ENCODE peak calls at places on chromosomes 5 and 9, in eight cellular contexts. M, E, K, G, B, R, X and T are unnamed samples.

GRCh38 chr5:160628295-160629006 is 206.8 kb downstream of the PTTG1 start:
- DNase-seq in M (no peak), E (no peak), K (no peak), G (no peak), B (no peak), R (no peak), X (no peak), T (no peak)

GRCh38 chr5:151255621-151256286 is 2.8 kb downstream of the GM2A start:
- DNase-seq in M (no peak), E (no peak), K (no peak), G (no peak), B (no peak), R (no peak), X (no peak), T (no peak)

GRCh38 chr5:68652507-68652906 is 437.0 kb downstream of the PIK3R1 start:
- DNase-seq in M (no peak), E (no peak), K (no peak), G (peak), B (no peak), R (no peak), X (no peak), T (no peak)

GRCh38 chr5:124810420-124810819 is 64.0 kb upstream of the ZNF608 start:
- DNase-seq in M (no peak), E (no peak), K (no peak), G (no peak), B (no peak), R (no peak), X (no peak), T (no peak)

GRCh38 chr5:168273056-168273980 is 18.1 kb upstream of the WWC1 start:
- DNase-seq in M (no peak), E (no peak), K (no peak), G (no peak), B (no peak), R (no peak), X (no peak), T (no peak)

GRCh38 chr5:126438871-126439270 is 15.7 kb downstream of the GRAMD2B start:
- DNase-seq in M (no peak), E (no peak), K (no peak), G (no peak), B (no peak), R (no peak), X (no peak), T (no peak)

GRCh38 chr9:121634800-121635261 is 16.6 kb upstream of the DAB2IP start:
- DNase-seq in M (no peak), E (peak), K (peak), G (no peak), B (no peak), R (no peak), X (peak), T (no peak)

GRCh38 chr5:67163863-67164595 is 32.6 kb downstream of the CD180 start:
- DNase-seq in M (no peak), E (no peak), K (peak), G (no peak), B (no peak), R (no peak), X (no peak), T (no peak)

GRCh38 chr9:129885018-129885669 is 49.9 kb downstream of the USP20 start:
- DNase-seq in M (peak), E (peak), K (peak), G (no peak), B (no peak), R (no peak), X (peak), T (peak)
- TF ChIP-seq CTCF in M (no peak), E (no peak), K (no peak), G (no peak), B (no peak), R (peak), X (peak), T (no peak)

DNA sequence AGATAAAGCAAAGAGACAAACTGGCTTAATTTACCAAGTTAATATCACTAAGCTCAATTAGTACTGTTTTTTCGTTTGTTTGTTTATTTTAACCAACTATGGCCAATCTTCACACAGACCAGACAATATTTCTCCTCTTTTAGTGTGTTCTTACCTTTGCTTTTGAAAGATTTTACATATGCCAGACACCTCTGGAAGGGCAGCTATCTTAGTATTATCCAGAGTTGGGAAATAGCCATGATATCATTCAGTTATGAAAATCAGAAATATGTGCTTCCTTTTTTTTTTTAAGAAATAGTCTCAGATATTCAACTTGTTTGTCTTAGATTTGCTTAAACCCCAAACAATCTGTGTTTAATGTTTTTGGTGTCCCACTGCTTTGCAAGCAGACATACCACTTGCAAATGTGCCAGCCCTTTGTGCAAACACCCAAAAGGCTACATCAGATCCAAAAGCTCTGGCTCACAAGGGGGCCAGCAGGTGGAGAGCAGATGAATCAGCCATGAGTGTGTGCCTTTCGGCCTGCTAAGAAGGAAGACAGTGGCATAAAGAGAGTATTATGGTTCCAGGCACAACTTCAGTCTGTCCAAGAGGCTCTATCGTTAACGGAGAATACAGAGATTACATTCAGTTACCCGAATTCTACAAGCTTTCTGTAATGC is 147.6 kb downstream of the EFNA5 start:
- DNase-seq in M (no peak), E (no peak), K (no peak), G (no peak), B (no peak), R (no peak), X (no peak), T (no peak)
- TF ChIP-seq CTCF in M (no peak), E (no peak), K (peak), G (no peak), B (no peak), R (peak), X (no peak), T (no peak)

DNA sequence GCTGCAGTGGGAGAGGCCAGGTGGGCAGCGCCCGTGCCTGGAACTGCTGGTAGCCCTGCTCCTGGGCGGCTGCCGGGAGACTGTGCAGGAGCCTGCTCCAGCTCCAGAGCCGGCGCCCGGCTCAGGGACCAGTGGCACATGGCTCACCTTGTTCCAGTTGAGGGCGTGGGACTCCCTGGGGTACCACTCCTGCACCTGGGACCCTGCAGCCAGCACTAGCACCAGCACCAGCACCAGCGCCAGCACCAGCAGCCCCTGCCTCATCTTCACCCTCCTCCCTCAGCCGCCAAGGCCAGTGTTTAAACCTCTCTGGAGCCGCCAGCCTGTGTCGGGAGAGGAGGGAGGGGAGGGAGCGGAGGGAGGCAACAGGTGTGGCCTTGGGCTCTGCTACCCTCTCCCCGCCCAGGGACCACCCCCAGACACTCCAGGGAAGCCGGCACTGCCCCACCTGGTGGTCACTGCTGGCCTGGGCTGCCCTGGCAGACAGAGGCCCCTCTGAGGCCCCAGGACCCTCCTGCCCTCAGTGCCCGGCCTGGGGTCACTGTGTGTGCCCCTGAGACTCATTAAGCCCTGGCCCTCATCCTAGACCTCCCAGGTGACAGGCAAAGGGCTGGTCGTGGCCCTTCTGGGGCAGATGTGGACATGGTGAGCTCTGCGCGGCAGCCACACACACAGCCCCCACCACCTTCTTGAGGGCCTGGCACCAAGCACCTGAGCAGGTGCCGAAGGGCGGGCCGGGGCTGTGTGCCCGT is at the start of gene LCN10:
- DNase-seq in M (no peak), E (peak), K (peak), G (no peak), B (no peak), R (no peak), X (peak), T (no peak)
- TF ChIP-seq CTCF in M (no peak), E (no peak), K (peak), G (no peak), B (peak), R (peak), X (peak), T (no peak)

GRCh38 chr9:87505869-87506678 is 8.4 kb downstream of the DAPK1 start:
- DNase-seq in M (no peak), E (no peak), K (no peak), G (no peak), B (no peak), R (no peak), X (peak), T (no peak)
- TF ChIP-seq CTCF in M (no peak), E (no peak), K (no peak), G (no peak), B (no peak), R (no peak), X (peak), T (no peak)

GRCh38 chr5:133741396-133741795 is 129.1 kb upstream of the FSTL4 start:
- DNase-seq in M (no peak), E (no peak), K (no peak), G (no peak), B (no peak), R (no peak), X (no peak), T (no peak)

GRCh38 chr5:133744030-133744645 is 131.8 kb upstream of the FSTL4 start:
- DNase-seq in M (no peak), E (no peak), K (no peak), G (no peak), B (no peak), R (no peak), X (no peak), T (no peak)

GRCh38 chr5:133742370-133743036 is 130.2 kb upstream of the FSTL4 start:
- DNase-seq in M (no peak), E (no peak), K (no peak), G (no peak), B (no peak), R (no peak), X (no peak), T (no peak)

GRCh38 chr5:133739381-133739780 is 127.0 kb upstream of the FSTL4 start:
- DNase-seq in M (no peak), E (no peak), K (no peak), G (no peak), B (no peak), R (no peak), X (no peak), T (no peak)

GRCh38 chr5:133741818-133742355 is 129.5 kb upstream of the FSTL4 start:
- DNase-seq in M (no peak), E (no peak), K (no peak), G (no peak), B (no peak), R (no peak), X (no peak), T (no peak)
- TF ChIP-seq CTCF in M (no peak), E (no peak), K (no peak), G (no peak), B (no peak), R (no peak), X (no peak), T (no peak)

GRCh38 chr9:132648283-132648682 is 21.5 kb downstream of the DDX31 start:
- DNase-seq in M (no peak), E (no peak), K (no peak), G (no peak), B (no peak), R (no peak), X (no peak), T (no peak)

GRCh38 chr9:132648685-132649084 is 21.1 kb downstream of the DDX31 start:
- DNase-seq in M (no peak), E (no peak), K (no peak), G (no peak), B (no peak), R (no peak), X (no peak), T (no peak)

GRCh38 chr9:132647355-132647754 is 22.4 kb downstream of the DDX31 start:
- DNase-seq in M (no peak), E (no peak), K (no peak), G (peak), B (no peak), R (peak), X (no peak), T (no peak)

GRCh38 chr9:132647806-132648205 is 22.0 kb downstream of the DDX31 start:
- DNase-seq in M (no peak), E (no peak), K (no peak), G (no peak), B (no peak), R (no peak), X (no peak), T (no peak)

DNA sequence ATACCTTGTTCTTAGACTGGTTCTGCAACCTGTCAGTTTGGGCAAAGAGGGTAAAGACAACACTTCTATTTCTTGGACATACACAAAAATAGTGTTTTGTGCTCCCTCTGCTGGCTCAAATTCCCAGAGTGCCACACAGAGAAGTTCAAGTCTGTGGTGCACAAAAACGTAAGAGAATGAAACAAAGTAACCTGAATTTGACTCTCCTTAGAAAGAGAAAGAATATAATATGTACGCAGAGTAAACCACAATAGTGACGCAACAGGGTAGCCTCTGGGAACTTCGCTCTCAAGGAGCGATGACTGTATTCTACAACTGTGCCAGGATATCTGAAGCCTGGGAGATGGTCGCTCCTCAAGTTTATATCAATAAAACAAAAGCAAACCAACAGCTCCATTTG is 18.5 kb downstream of the DDX31 start:
- DNase-seq in M (no peak), E (no peak), K (no peak), G (peak), B (no peak), R (peak), X (no peak), T (no peak)
- TF ChIP-seq CTCF in M (no peak), E (no peak), K (peak), G (peak), B (peak), R (peak), X (peak), T (no peak)